ENCODE peak calls at places on chromosomes 1 and 21, in six cellular contexts. A, N, P, C, Q and J are unnamed samples. For H3K9me3, the result is how much of the 10 kb centered on the place peaks cover.

GRCh38 chr1:197066277-197066676 is 783 bp downstream of the F13B start:
- DNase-seq in P (no peak), C (no peak), A (no peak), N (no peak), Q (no peak), J (no peak)

GRCh38 chr1:27598902-27599528 is 4.9 kb downstream of the AHDC1 start:
- DNase-seq in A (no peak), N (no peak), C (peak), P (peak), Q (no peak), J (no peak)

GRCh38 chr1:106344494-106344893 is 712.0 kb upstream of the PRMT6 start:
- DNase-seq in Q (no peak), A (no peak), N (no peak), C (no peak), P (no peak), J (no peak)

GRCh38 chr1:117176579-117176978 is 34.1 kb downstream of the VTCN1 start:
- DNase-seq in N (no peak), A (no peak), P (no peak), Q (no peak), C (no peak), J (no peak)

GRCh38 chr1:153509036-153509435 is 26.8 kb downstream of the S100A6 start:
- DNase-seq in Q (no peak), A (no peak), N (no peak), C (no peak), P (peak), J (no peak)

GRCh38 chr1:155117610-155118009 is 10.1 kb upstream of the EFNA1 start:
- DNase-seq in A (no peak), C (no peak), N (no peak), P (peak), Q (no peak), J (no peak)

GRCh38 chr1:104617474-104617873 is 867.8 kb downstream of the AMY1C start:
- DNase-seq in C (no peak), P (no peak), A (no peak), N (no peak), Q (no peak), J (no peak)

GRCh38 chr1:53869454-53870117 is 20.0 kb downstream of the YIPF1 start:
- DNase-seq in P (no peak), A (no peak), C (no peak), Q (no peak), N (no peak), J (no peak)

GRCh38 chr1:166133276-166133841 is 33.4 kb downstream of the FAM78B start:
- DNase-seq in C (no peak), A (no peak), N (no peak), Q (peak), P (peak), J (no peak)

GRCh38 chr1:24783713-24784112 is 38.5 kb downstream of the CLIC4 start:
- DNase-seq in P (no peak), N (no peak), A (no peak), Q (no peak), C (no peak), J (no peak)

GRCh38 chr1:214441119-214441518 is 110.3 kb downstream of the PTPN14 start:
- DNase-seq in A (no peak), N (no peak), Q (no peak), C (no peak), P (no peak), J (no peak)

GRCh38 chr1:167629681-167630567 is at the start of gene RCSD1:
- DNase-seq in N (peak), P (no peak), Q (no peak), A (no peak), C (no peak), J (peak)

GRCh38 chr1:227786673-227787512 is 28.6 kb upstream of the PRSS38 start:
- DNase-seq in P (no peak), A (peak), Q (no peak), N (peak), C (peak), J (peak)

GRCh38 chr21:20814090-20814489 is 184.1 kb upstream of the NCAM2 start:
- DNase-seq in Q (no peak), N (no peak), C (no peak), P (no peak), A (no peak), J (no peak)

GRCh38 chr1:14565076-14565475 is 33.4 kb upstream of the KAZN start:
- DNase-seq in P (peak), Q (no peak), N (no peak), A (no peak), C (no peak), J (no peak)

GRCh38 chr1:15352122-15352957 is 57.3 kb upstream of the EFHD2 start:
- DNase-seq in A (no peak), Q (peak), P (peak), C (no peak), N (no peak), J (no peak)

GRCh38 chr1:206703647-206704046 is 18.9 kb downstream of the MAPKAPK2 start:
- DNase-seq in N (peak), P (no peak), A (no peak), Q (no peak), C (no peak), J (no peak)

GRCh38 chr1:213934642-213935041 is 53.1 kb upstream of the PROX1 start:
- DNase-seq in N (no peak), Q (no peak), P (peak), C (no peak), A (peak), J (no peak)

GRCh38 chr1:247639381-247639981 is 34.1 kb downstream of the OR2G3 start:
- DNase-seq in Q (no peak), C (no peak), N (peak), A (peak), P (peak), J (peak)

GRCh38 chr1:235775461-235775860 is 91.2 kb downstream of the LYST start:
- DNase-seq in C (no peak), A (no peak), N (no peak), P (no peak), Q (no peak), J (no peak)

GRCh38 chr1:35442737-35443136 is 114.5 kb downstream of the KIAA0319L start:
- DNase-seq in A (no peak), N (no peak), C (no peak), P (no peak), Q (no peak), J (no peak)

GRCh38 chr1:53359934-53360276 is 32.0 kb upstream of the LRP8 start:
- DNase-seq in N (no peak), P (no peak), A (no peak), C (no peak), Q (no peak), J (peak)

GRCh38 chr1:115529216-115529897 is 112.4 kb upstream of the VANGL1 start:
- DNase-seq in P (no peak), C (no peak), A (no peak), Q (no peak), N (no peak), J (no peak)

GRCh38 chr1:162185299-162185698 is 115.8 kb downstream of the NOS1AP start:
- DNase-seq in N (no peak), C (no peak), A (no peak), Q (no peak), P (no peak), J (no peak)

GRCh38 chr1:218364028-218364710 is 19.0 kb downstream of the TGFB2 start:
- DNase-seq in N (no peak), P (no peak), C (no peak), Q (no peak), A (no peak), J (no peak)

GRCh38 chr1:209542585-209542984 is 40.9 kb upstream of the CAMK1G start:
- DNase-seq in C (no peak), P (peak), N (no peak), Q (no peak), A (no peak), J (no peak)

GRCh38 chr1:233679598-233679997 is 65.7 kb downstream of the KCNK1 start:
- DNase-seq in P (no peak), C (no peak), A (no peak), Q (no peak), N (no peak), J (no peak)

GRCh38 chr1:224433671-224434446 is 738 bp downstream of the WDR26 start:
- DNase-seq in N (peak), Q (no peak), P (no peak), C (no peak), A (peak), J (peak)

GRCh38 chr1:17207966-17208418 is 3.1 kb downstream of the PADI1 start:
- DNase-seq in P (peak), Q (peak), N (no peak), A (no peak), C (no peak), J (no peak)

GRCh38 chr1:48917901-48918603 is 141.4 kb upstream of the BEND5 start:
- DNase-seq in C (no peak), A (no peak), Q (peak), P (no peak), N (no peak), J (no peak)

GRCh38 chr1:201709564-201710295 is 119.2 kb upstream of the IPO9 start:
- DNase-seq in C (peak), N (peak), A (peak), Q (peak), P (peak), J (peak)

GRCh38 chr1:170836146-170836545 is 99.2 kb upstream of the MROH9 start:
- DNase-seq in A (no peak), N (no peak), Q (no peak), C (no peak), P (no peak), J (no peak)

GRCh38 chr1:91455334-91455733 is 45.3 kb upstream of the CDC7 start:
- DNase-seq in Q (no peak), A (no peak), C (no peak), P (no peak), N (no peak), J (no peak)

GRCh38 chr1:221548942-221549341 is 192.9 kb downstream of the DUSP10 start:
- DNase-seq in P (no peak), N (no peak), A (no peak), C (no peak), Q (no peak), J (no peak)

GRCh38 chr1:221541296-221541695 is 200.6 kb downstream of the DUSP10 start:
- DNase-seq in Q (no peak), P (no peak), C (no peak), A (no peak), N (no peak), J (no peak)

GRCh38 chr1:221543529-221544120 is 198.3 kb downstream of the DUSP10 start:
- DNase-seq in N (no peak), A (no peak), C (no peak), Q (peak), P (peak), J (no peak)
- TF ChIP-seq CTCF in N (peak), A (peak), C (no peak), Q (peak), P (peak), J (peak)

GRCh38 chr1:69410457-69410850 is 157.3 kb upstream of the LRRC7 start:
- DNase-seq in C (no peak), P (no peak), N (no peak), A (no peak), Q (no peak), J (no peak)

GRCh38 chr1:69403911-69404310 is 163.8 kb upstream of the LRRC7 start:
- DNase-seq in Q (no peak), C (no peak), P (no peak), N (no peak), A (no peak), J (no peak)

GRCh38 chr1:69404486-69404885 is 163.2 kb upstream of the LRRC7 start:
- DNase-seq in P (no peak), N (no peak), C (no peak), A (no peak), Q (no peak), J (no peak)

GRCh38 chr1:69409731-69410456 is 157.8 kb upstream of the LRRC7 start:
- DNase-seq in C (no peak), A (peak), Q (no peak), N (no peak), P (no peak), J (no peak)

GRCh38 chr1:69406244-69406643 is 161.5 kb upstream of the LRRC7 start:
- DNase-seq in C (no peak), A (no peak), Q (no peak), P (no peak), N (no peak), J (no peak)
- H3K9me3 ChIP-seq in C (under half), A (under half), Q (under half), P (under half), N (under half), J (under half)

GRCh38 chr21:38562182-38562581 is 63.9 kb upstream of the ERG start:
- DNase-seq in P (no peak), Q (no peak), A (no peak), N (no peak), C (no peak), J (no peak)
- TF ChIP-seq CTCF in P (no peak), Q (no peak), A (no peak), N (no peak), C (no peak), J (no peak)

GRCh38 chr1:2824999-2825398 is 23.5 kb upstream of the TTC34 start:
- DNase-seq in P (no peak), C (no peak), N (no peak), A (peak), Q (no peak), J (no peak)

GRCh38 chr1:2825487-2826189 is 24.1 kb upstream of the TTC34 start:
- DNase-seq in P (no peak), N (no peak), Q (no peak), A (no peak), C (no peak), J (no peak)

GRCh38 chr1:2828586-2829250 is 27.2 kb upstream of the TTC34 start:
- DNase-seq in A (no peak), N (no peak), Q (no peak), P (no peak), C (no peak), J (no peak)

GRCh38 chr1:2826316-2826715 is 24.8 kb upstream of the TTC34 start:
- DNase-seq in A (no peak), P (no peak), N (no peak), Q (no peak), C (no peak), J (no peak)

DNA sequence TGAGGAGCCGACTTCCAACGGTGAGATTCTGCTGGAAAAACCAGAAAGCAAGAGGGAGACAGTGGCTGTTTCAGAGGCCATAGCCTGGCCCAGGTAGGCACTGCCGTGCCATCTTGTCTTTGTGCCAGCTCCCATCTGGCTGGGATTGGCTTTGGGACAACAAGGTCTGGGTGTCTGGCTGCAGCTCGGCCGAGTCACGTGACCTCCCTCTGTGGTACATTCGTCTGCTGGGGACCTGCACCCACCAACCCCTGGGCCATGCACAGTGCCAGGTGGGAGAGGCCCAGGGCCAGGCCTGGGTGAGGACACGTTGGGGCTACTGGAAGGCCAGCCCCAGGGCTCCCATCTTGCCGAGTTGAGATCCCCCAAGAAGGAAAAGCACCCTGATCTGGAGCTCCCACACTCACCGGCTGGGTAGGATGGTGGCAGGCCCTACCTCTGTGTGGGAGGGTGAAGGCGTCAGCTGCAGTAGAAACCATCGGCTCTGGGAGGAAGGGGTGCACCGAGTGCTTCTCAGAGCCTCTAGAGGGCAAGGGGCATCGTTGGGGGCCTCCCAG is 25.3 kb upstream of the TTC34 start:
- DNase-seq in C (no peak), P (no peak), Q (no peak), N (no peak), A (no peak), J (no peak)
- H3K9me3 ChIP-seq in C (under half), P (under half), Q (under half), N (under half), A (under half), J (under half)